ENCODE peak calls at places on chromosome 9, in seven cellular contexts. One of them, this sample, is unnamed.

GRCh38 chr9:5008206-5008605 is 23.1 kb downstream of the JAK2 start:
- DNase-seq in choroid plexus epithelial cell: peak
- DNase-seq in body of pancreas: no peak
- DNase-seq in GM10248: no peak
- DNase-seq in NB4: no peak
- DNase-seq in H1: no peak
- DNase-seq in fibroblast of lung: no peak
- DNase-seq in this sample: no peak

GRCh38 chr9:36023260-36024048 is 13.3 kb upstream of the RECK start:
- DNase-seq in choroid plexus epithelial cell: peak
- DNase-seq in body of pancreas: peak
- DNase-seq in GM10248: peak
- DNase-seq in NB4: peak
- DNase-seq in H1: peak
- DNase-seq in fibroblast of lung: peak
- DNase-seq in this sample: no peak

GRCh38 chr9:137390553-137391410 is 32.2 kb downstream of the EXD3 start:
- DNase-seq in choroid plexus epithelial cell: no peak
- DNase-seq in body of pancreas: peak
- DNase-seq in GM10248: no peak
- DNase-seq in NB4: peak
- DNase-seq in H1: no peak
- DNase-seq in fibroblast of lung: no peak
- DNase-seq in this sample: no peak

GRCh38 chr9:97852001-97852398 is 1.0 kb upstream of the FOXE1 start:
- DNase-seq in choroid plexus epithelial cell: no peak
- DNase-seq in body of pancreas: no peak
- DNase-seq in GM10248: no peak
- DNase-seq in NB4: no peak
- DNase-seq in H1: peak
- DNase-seq in fibroblast of lung: no peak
- DNase-seq in this sample: no peak

GRCh38 chr9:134060546-134060945 is 7.3 kb downstream of the BRD3 start:
- DNase-seq in choroid plexus epithelial cell: no peak
- DNase-seq in body of pancreas: no peak
- DNase-seq in GM10248: no peak
- DNase-seq in NB4: no peak
- DNase-seq in H1: peak
- DNase-seq in fibroblast of lung: no peak
- DNase-seq in this sample: no peak

GRCh38 chr9:123044556-123044955 is 11.1 kb downstream of the GPR21 start:
- DNase-seq in choroid plexus epithelial cell: peak
- DNase-seq in body of pancreas: no peak
- DNase-seq in GM10248: no peak
- DNase-seq in NB4: no peak
- DNase-seq in H1: no peak
- DNase-seq in fibroblast of lung: peak
- DNase-seq in this sample: peak

GRCh38 chr9:22170162-22170932 is 161.2 kb upstream of the CDKN2B start:
- DNase-seq in choroid plexus epithelial cell: peak
- DNase-seq in body of pancreas: no peak
- DNase-seq in GM10248: no peak
- DNase-seq in NB4: no peak
- DNase-seq in H1: no peak
- DNase-seq in fibroblast of lung: peak
- DNase-seq in this sample: no peak

GRCh38 chr9:78191931-78192330 is 43.9 kb upstream of the CEP78 start:
- DNase-seq in choroid plexus epithelial cell: no peak
- DNase-seq in body of pancreas: no peak
- DNase-seq in GM10248: no peak
- DNase-seq in NB4: no peak
- DNase-seq in H1: no peak
- DNase-seq in fibroblast of lung: no peak
- DNase-seq in this sample: no peak

GRCh38 chr9:128828267-128828666 is 1.3 kb downstream of the SPOUT1 start:
- DNase-seq in choroid plexus epithelial cell: no peak
- DNase-seq in body of pancreas: no peak
- DNase-seq in GM10248: no peak
- DNase-seq in NB4: no peak
- DNase-seq in H1: no peak
- DNase-seq in fibroblast of lung: no peak
- DNase-seq in this sample: no peak
- TF ChIP-seq CTCF in choroid plexus epithelial cell: no peak
- TF ChIP-seq CTCF in body of pancreas: no peak
- TF ChIP-seq CTCF in GM10248: no peak
- TF ChIP-seq CTCF in NB4: no peak
- TF ChIP-seq CTCF in H1: no peak
- TF ChIP-seq CTCF in fibroblast of lung: no peak
- TF ChIP-seq CTCF in this sample: no peak

GRCh38 chr9:16039103-16039987 is 486.5 kb downstream of the CCDC171 start:
- DNase-seq in choroid plexus epithelial cell: peak
- DNase-seq in body of pancreas: no peak
- DNase-seq in GM10248: no peak
- DNase-seq in NB4: peak
- DNase-seq in H1: peak
- DNase-seq in fibroblast of lung: peak
- DNase-seq in this sample: no peak
- TF ChIP-seq CTCF in choroid plexus epithelial cell: peak
- TF ChIP-seq CTCF in body of pancreas: no peak
- TF ChIP-seq CTCF in GM10248: no peak
- TF ChIP-seq CTCF in NB4: peak
- TF ChIP-seq CTCF in H1: peak
- TF ChIP-seq CTCF in fibroblast of lung: peak
- TF ChIP-seq CTCF in this sample: peak

DNA sequence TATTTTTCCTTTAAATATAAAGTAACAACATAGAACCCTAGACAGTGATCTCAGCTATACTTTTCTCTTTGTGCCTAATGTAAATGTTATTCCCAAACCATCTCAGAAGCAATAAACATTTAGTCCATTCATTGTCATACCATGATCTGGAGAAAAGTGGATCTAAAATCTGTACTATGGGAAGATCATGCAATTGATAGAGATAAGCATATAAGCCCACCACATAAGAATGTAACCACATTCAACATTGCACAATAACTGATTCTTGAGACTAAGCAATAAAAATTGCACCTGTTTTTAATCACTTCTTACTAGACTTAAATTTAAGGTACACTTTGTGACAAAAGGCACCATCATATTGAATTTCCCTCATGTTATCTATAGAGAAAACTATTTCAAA is 1403.0 kb upstream of the C9orf72 start:
- DNase-seq in choroid plexus epithelial cell: no peak
- DNase-seq in body of pancreas: no peak
- DNase-seq in GM10248: no peak
- DNase-seq in NB4: no peak
- DNase-seq in H1: no peak
- DNase-seq in fibroblast of lung: no peak
- DNase-seq in this sample: no peak
- TF ChIP-seq CTCF in choroid plexus epithelial cell: no peak
- TF ChIP-seq CTCF in body of pancreas: no peak
- TF ChIP-seq CTCF in GM10248: no peak
- TF ChIP-seq CTCF in NB4: no peak
- TF ChIP-seq CTCF in H1: no peak
- TF ChIP-seq CTCF in fibroblast of lung: no peak
- TF ChIP-seq CTCF in this sample: no peak

DNA sequence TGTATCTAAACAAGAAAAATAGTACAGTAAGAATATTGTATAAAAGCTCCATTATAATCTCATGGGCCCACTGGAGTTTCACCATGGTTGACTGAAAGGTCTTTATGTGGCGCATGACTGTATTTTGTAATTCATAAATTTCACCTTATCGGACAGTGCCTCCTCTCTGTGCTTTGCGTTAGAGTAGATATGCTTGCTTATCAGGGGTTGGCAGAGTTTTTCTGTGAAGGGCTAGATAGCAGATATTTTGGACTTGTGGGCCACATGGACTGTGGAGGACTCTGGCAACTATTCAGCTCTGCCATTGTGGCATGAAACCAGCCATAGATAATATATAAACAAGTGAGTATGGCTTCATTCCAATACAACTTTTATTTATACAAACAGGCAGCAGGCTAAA is 23.2 kb downstream of the GAPVD1 start:
- DNase-seq in choroid plexus epithelial cell: no peak
- DNase-seq in body of pancreas: no peak
- DNase-seq in GM10248: no peak
- DNase-seq in NB4: no peak
- DNase-seq in H1: no peak
- DNase-seq in fibroblast of lung: no peak
- DNase-seq in this sample: no peak
- TF ChIP-seq CTCF in choroid plexus epithelial cell: no peak
- TF ChIP-seq CTCF in body of pancreas: no peak
- TF ChIP-seq CTCF in GM10248: no peak
- TF ChIP-seq CTCF in NB4: no peak
- TF ChIP-seq CTCF in H1: no peak
- TF ChIP-seq CTCF in fibroblast of lung: no peak
- TF ChIP-seq CTCF in this sample: no peak

DNA sequence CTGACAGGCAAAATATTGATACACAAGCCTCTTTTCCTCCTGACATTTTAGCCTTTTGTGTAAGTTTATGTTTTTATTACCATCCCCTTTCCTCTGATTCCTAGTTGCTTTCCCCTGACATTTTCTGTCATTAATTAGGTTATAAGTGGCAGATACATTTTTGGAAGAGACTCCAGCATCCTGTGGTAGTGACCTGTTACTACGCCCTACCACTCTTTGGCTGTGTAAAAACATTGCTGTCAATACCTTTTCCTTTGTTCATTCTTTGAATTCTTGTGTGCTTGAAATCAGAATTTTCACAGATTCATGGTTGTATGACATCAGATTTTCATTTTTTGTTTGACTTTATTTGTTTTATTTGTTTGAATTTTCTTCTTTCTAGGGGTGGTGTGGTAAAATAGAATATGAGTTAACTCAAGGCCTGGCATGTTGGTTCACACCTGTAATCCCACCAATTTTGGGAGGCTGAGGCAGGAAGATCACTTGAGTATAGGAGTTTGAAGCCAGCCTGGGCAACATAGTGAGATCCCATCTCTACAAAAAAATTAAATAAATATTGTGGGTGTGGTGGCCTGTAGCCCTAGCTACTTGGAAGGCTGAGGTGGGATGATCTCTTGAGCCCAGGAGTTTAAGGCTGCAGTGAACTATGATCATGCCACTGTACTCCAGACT is 43.4 kb downstream of the UBE2R2 start:
- DNase-seq in choroid plexus epithelial cell: peak
- DNase-seq in body of pancreas: no peak
- DNase-seq in GM10248: no peak
- DNase-seq in NB4: no peak
- DNase-seq in H1: no peak
- DNase-seq in fibroblast of lung: no peak
- DNase-seq in this sample: no peak
- TF ChIP-seq CTCF in choroid plexus epithelial cell: peak
- TF ChIP-seq CTCF in body of pancreas: no peak
- TF ChIP-seq CTCF in GM10248: no peak
- TF ChIP-seq CTCF in NB4: no peak
- TF ChIP-seq CTCF in H1: no peak
- TF ChIP-seq CTCF in fibroblast of lung: peak
- TF ChIP-seq CTCF in this sample: peak

DNA sequence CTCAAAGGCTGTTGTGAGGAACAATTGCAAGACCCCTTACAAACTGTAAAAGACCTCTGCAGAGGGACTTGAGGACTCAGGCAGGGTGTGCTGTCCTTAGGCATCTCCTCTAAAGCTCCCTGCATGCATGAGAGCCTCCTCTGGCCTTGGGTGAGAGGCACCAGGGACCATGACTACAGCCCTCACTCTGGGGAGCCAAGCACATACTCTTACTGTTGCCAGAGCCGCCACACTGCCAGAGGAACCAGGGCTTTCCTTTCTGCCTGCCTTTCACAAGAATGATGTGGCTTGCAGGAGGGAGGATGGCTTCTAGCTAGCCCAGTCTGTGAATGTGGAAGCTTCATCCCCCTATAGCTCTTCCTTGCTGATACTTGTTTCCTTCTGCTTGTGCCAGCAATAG is 5.9 kb downstream of the IGFBPL1 start:
- DNase-seq in choroid plexus epithelial cell: no peak
- DNase-seq in body of pancreas: no peak
- DNase-seq in GM10248: no peak
- DNase-seq in NB4: no peak
- DNase-seq in H1: no peak
- DNase-seq in fibroblast of lung: no peak
- DNase-seq in this sample: no peak
- TF ChIP-seq CTCF in choroid plexus epithelial cell: no peak
- TF ChIP-seq CTCF in body of pancreas: no peak
- TF ChIP-seq CTCF in GM10248: no peak
- TF ChIP-seq CTCF in NB4: no peak
- TF ChIP-seq CTCF in H1: no peak
- TF ChIP-seq CTCF in fibroblast of lung: no peak
- TF ChIP-seq CTCF in this sample: no peak

GRCh38 chr9:95138474-95138873 is 179.0 kb downstream of the FANCC start:
- DNase-seq in choroid plexus epithelial cell: no peak
- DNase-seq in body of pancreas: no peak
- DNase-seq in GM10248: no peak
- DNase-seq in NB4: no peak
- DNase-seq in H1: no peak
- DNase-seq in fibroblast of lung: no peak
- DNase-seq in this sample: no peak
- TF ChIP-seq CTCF in choroid plexus epithelial cell: no peak
- TF ChIP-seq CTCF in body of pancreas: no peak
- TF ChIP-seq CTCF in GM10248: no peak
- TF ChIP-seq CTCF in NB4: no peak
- TF ChIP-seq CTCF in H1: peak
- TF ChIP-seq CTCF in fibroblast of lung: no peak
- TF ChIP-seq CTCF in this sample: no peak

GRCh38 chr9:126661521-126662251 is 48.0 kb downstream of the LMX1B start:
- DNase-seq in choroid plexus epithelial cell: peak
- DNase-seq in body of pancreas: peak
- DNase-seq in GM10248: no peak
- DNase-seq in NB4: no peak
- DNase-seq in H1: peak
- DNase-seq in fibroblast of lung: no peak
- DNase-seq in this sample: no peak
- TF ChIP-seq CTCF in choroid plexus epithelial cell: no peak
- TF ChIP-seq CTCF in body of pancreas: peak
- TF ChIP-seq CTCF in GM10248: no peak
- TF ChIP-seq CTCF in NB4: no peak
- TF ChIP-seq CTCF in H1: peak
- TF ChIP-seq CTCF in fibroblast of lung: no peak
- TF ChIP-seq CTCF in this sample: no peak

GRCh38 chr9:31807574-31808256 is 576.7 kb upstream of the ACO1 start:
- DNase-seq in choroid plexus epithelial cell: peak
- DNase-seq in body of pancreas: no peak
- DNase-seq in GM10248: no peak
- DNase-seq in NB4: peak
- DNase-seq in H1: peak
- DNase-seq in fibroblast of lung: no peak
- DNase-seq in this sample: no peak
- TF ChIP-seq CTCF in choroid plexus epithelial cell: peak
- TF ChIP-seq CTCF in body of pancreas: no peak
- TF ChIP-seq CTCF in GM10248: no peak
- TF ChIP-seq CTCF in NB4: peak
- TF ChIP-seq CTCF in H1: peak
- TF ChIP-seq CTCF in fibroblast of lung: no peak
- TF ChIP-seq CTCF in this sample: no peak

This sample was measured in AG04450.